ENCODE peak calls at places on chromosomes 5 and 9, in six cellular contexts. E, A, W, M, G and T are unnamed samples. For H3K4me1, the result is how much of the 10 kb centered on the place peaks cover.

GRCh38 chr5:109692011-109692410 is 2.3 kb downstream of the MAN2A1 start:
- DNase-seq in A (no peak), E (no peak), M (no peak), G (no peak), W (no peak), T (no peak)

GRCh38 chr5:11407553-11408145 is 496.6 kb downstream of the CTNND2 start:
- DNase-seq in G (no peak), A (no peak), E (no peak), M (no peak), W (no peak), T (no peak)

GRCh38 chr5:15135661-15136060 is 264.1 kb upstream of the ANKH start:
- DNase-seq in W (no peak), A (no peak), M (no peak), G (no peak), E (no peak), T (no peak)

GRCh38 chr9:70480405-70480980 is 66.0 kb upstream of the KLF9 start:
- DNase-seq in G (no peak), W (no peak), E (peak), M (peak), A (peak), T (no peak)

GRCh38 chr5:173283318-173284288 is 44.6 kb downstream of the STC2 start:
- DNase-seq in M (peak), W (no peak), G (peak), E (peak), A (peak), T (peak)

GRCh38 chr5:115979628-115980041 is 17.4 kb downstream of the LVRN start:
- DNase-seq in E (no peak), A (no peak), M (no peak), G (no peak), W (no peak), T (no peak)

GRCh38 chr9:133563286-133564213 is 29.0 kb downstream of the ADAMTSL2 start:
- DNase-seq in G (no peak), W (no peak), E (no peak), M (no peak), A (no peak), T (no peak)

GRCh38 chr9:38333047-38333446 is 59.5 kb upstream of the ALDH1B1 start:
- DNase-seq in G (no peak), M (no peak), E (no peak), A (no peak), W (no peak), T (no peak)

GRCh38 chr5:60652206-60652605 is 47.8 kb downstream of the DEPDC1B start:
- DNase-seq in G (no peak), A (no peak), M (no peak), W (no peak), E (no peak), T (no peak)

GRCh38 chr5:158511454-158511853 is 588.3 kb downstream of the EBF1 start:
- DNase-seq in E (no peak), W (no peak), G (no peak), M (no peak), A (no peak), T (no peak)

GRCh38 chr9:114119242-114120191 is 20.4 kb upstream of the KIF12 start:
- DNase-seq in E (no peak), A (no peak), W (no peak), M (no peak), G (no peak), T (no peak)

GRCh38 chr9:115808108-115808507 is 345.5 kb upstream of the PAPPA start:
- DNase-seq in A (no peak), W (no peak), E (no peak), G (no peak), M (no peak), T (no peak)

GRCh38 chr9:7117676-7118561 is 360.1 kb downstream of the KDM4C start:
- DNase-seq in G (no peak), M (no peak), W (no peak), E (no peak), A (no peak), T (no peak)

GRCh38 chr9:116323571-116323970 is 170.0 kb downstream of the PAPPA start:
- DNase-seq in G (no peak), E (no peak), A (no peak), M (no peak), W (no peak), T (no peak)

GRCh38 chr5:82332889-82333619 is 54.9 kb upstream of the RPS23 start:
- DNase-seq in A (no peak), E (no peak), G (no peak), W (no peak), M (no peak), T (no peak)

GRCh38 chr5:92353107-92354030 is 970.3 kb upstream of the ARRDC3 start:
- DNase-seq in A (no peak), E (no peak), M (no peak), W (no peak), G (no peak), T (no peak)

GRCh38 chr5:156824800-156825199 is 25.3 kb upstream of the PPP1R2B start:
- DNase-seq in E (no peak), M (no peak), A (no peak), W (no peak), G (no peak), T (no peak)

GRCh38 chr5:138900281-138900965 is 25.3 kb upstream of the LRRTM2 start:
- DNase-seq in W (no peak), E (no peak), G (no peak), A (no peak), M (no peak), T (no peak)

GRCh38 chr9:135989157-135989556 is 28.0 kb upstream of the UBAC1 start:
- DNase-seq in G (no peak), E (no peak), A (no peak), M (no peak), W (no peak), T (no peak)

DNA sequence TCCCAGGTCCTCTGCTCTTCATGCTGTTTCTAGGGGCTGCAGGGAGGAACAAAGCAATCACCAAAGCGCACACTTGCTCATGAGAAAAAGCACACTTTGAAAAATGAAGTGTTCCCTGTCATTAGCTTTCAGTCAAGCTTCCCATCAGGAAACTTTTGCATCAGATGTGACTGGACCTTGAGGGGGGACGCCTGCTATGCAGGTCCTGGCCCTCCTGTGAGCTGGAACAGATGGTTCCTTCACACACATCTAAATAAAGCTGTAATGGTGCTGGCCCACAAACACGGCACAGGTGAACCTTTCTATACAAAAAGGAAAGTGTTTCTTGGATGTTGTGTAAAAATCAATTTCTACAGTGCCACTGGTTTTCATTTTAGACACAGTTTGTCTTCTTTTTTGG is 266.1 kb downstream of the TLR4 start:
- DNase-seq in M (no peak), G (no peak), E (no peak), A (no peak), W (no peak), T (no peak)
- H3K4me1 ChIP-seq in M (under half), G (under half), E (under half), A (under half), W (under half), T (under half)

GRCh38 chr5:133995341-133995740 is 9.4 kb downstream of the VDAC1 start:
- DNase-seq in A (no peak), G (no peak), M (no peak), E (peak), W (no peak), T (no peak)
- H3K4me3 ChIP-seq in A (no peak), G (no peak), M (no peak), E (no peak), W (no peak), T (no peak)

GRCh38 chr9:35661756-35662350 is 3.1 kb downstream of the ARHGEF39 start:
- DNase-seq in M (no peak), A (no peak), E (no peak), G (peak), W (peak), T (peak)
- H3K4me1 ChIP-seq in M (half or more), A (under half), E (under half), G (half or more), W (half or more), T (under half)

DNA sequence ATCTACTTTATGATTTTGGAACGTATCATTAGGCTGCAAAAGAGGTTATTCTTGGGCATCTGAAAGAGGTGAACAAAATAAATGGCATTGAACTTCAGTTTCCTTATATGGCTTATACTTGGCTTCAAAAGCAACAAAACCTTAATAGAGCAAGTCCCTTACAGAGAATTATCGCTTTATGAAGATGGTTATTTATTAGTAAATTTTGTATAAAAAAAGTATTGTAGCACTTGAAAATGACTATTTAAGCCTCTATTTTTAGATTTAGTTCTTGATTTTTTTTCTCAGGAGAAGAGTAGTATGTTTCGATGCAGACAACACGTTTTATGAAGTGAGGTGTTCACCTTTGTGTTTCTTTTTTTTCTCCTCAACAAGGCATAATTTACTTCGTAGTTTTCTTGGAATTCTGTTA is 2.0 kb downstream of the ERBIN start:
- DNase-seq in W (no peak), M (no peak), G (no peak), A (no peak), E (no peak), T (no peak)
- H3K4me3 ChIP-seq in W (peak), M (peak), G (peak), A (peak), E (peak), T (peak)

GRCh38 chr9:105392531-105392930 is 55.3 kb upstream of the FSD1L start:
- DNase-seq in M (no peak), A (no peak), G (no peak), E (no peak), W (no peak), T (no peak)

GRCh38 chr9:105390901-105391300 is 56.9 kb upstream of the FSD1L start:
- DNase-seq in E (no peak), A (no peak), W (no peak), G (no peak), M (no peak), T (no peak)

GRCh38 chr9:105399117-105399516 is 48.7 kb upstream of the FSD1L start:
- DNase-seq in M (no peak), G (no peak), E (no peak), A (no peak), W (no peak), T (no peak)

GRCh38 chr9:105389789-105390188 is 58.0 kb upstream of the FSD1L start:
- DNase-seq in E (no peak), W (no peak), G (no peak), M (no peak), A (no peak), T (no peak)

GRCh38 chr9:105393576-105394344 is 54.1 kb upstream of the FSD1L start:
- DNase-seq in E (no peak), G (no peak), W (no peak), M (no peak), A (no peak), T (no peak)
- H3K4me1 ChIP-seq in E (under half), G (under half), W (under half), M (under half), A (under half), T (under half)

DNA sequence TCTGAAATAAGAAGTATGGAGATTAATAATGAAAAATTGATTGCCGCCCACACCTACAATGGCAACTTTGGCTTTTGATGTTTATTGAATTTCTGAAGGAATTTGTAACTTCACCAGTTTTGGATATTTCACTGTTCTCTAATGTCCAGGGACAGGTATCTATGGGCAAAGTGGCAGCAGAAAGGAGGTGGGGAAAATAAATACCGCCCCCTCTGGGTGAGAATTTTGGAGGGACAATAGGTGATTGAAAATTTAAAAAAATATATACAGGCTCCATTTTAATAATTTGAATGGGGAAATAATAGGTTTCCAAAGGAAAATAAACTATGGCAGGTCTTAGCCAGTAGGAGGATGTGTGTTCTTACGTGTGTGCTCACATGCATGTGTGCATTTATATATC is 1.3 kb downstream of the SCGB3A2 start:
- DNase-seq in A (no peak), W (no peak), G (no peak), M (no peak), E (no peak), T (no peak)
- H3K4me3 ChIP-seq in A (no peak), W (no peak), G (no peak), M (no peak), E (no peak), T (no peak)